ENCODE peak calls at places on chromosomes 6 and 20, in ten cellular contexts. L is SK-N-MC; M is mucosa of gallbladder; B is left lung; D is stimulated activated CD8-positive, alpha-beta memory T cell treated with anti-CD3 and anti-CD28 coated beads, Interleukin-7, amount 100 ng/mL, for 1 hour; C is NB4; J is mesenteric fat pad; H is fibroblast of pulmonary artery; Z is Right ventricle myocardium superior; I is mesenchymal stem cell. K is an unnamed sample.

GRCh38 chr6:37473364-37474095 is 26.2 kb downstream of the CCDC167 start:
- DNase-seq in C (no peak), B (no peak), M (peak; percentile 70), L (no peak), J (peak; percentile 43), I (no peak), D (no peak), H (peak; percentile 41), Z (peak; percentile 82), K (peak; percentile 93)

GRCh38 chr20:9903048-9903651 is 64.3 kb upstream of the PAK5 start:
- DNase-seq in H (peak; percentile 3), C (peak; percentile 23), J (no peak), Z (no peak), L (no peak), M (no peak), B (no peak), D (no peak), I (peak; percentile 3), K (no peak)

GRCh38 chr20:6489361-6490154 is 277.9 kb upstream of the BMP2 start:
- DNase-seq in H (no peak), B (no peak), C (peak; percentile 99), D (no peak), J (no peak), I (peak; percentile 95), L (peak; percentile 91), M (no peak), Z (no peak), K (no peak)

GRCh38 chr6:2876210-2877056 is 26.7 kb downstream of the SERPINB9 start:
- DNase-seq in C (peak; percentile 36), Z (peak; percentile 86), J (peak; percentile 89), H (peak; percentile 98), D (no peak), M (peak; percentile 82), I (peak; percentile 91), L (no peak), B (peak; percentile 83), K (peak; percentile 94)

GRCh38 chr6:149935246-149935645 is 6.6 kb upstream of the ULBP2 start:
- DNase-seq in Z (no peak), B (no peak), D (no peak), C (no peak), J (no peak), I (no peak), M (no peak), L (no peak), H (no peak), K (no peak)

GRCh38 chr6:16568128-16568527 is 193.1 kb downstream of the ATXN1 start:
- DNase-seq in I (no peak), Z (no peak), B (no peak), D (no peak), M (no peak), J (no peak), C (no peak), H (no peak), L (no peak), K (no peak)

GRCh38 chr20:57250607-57251343 is 15.7 kb downstream of the BMP7 start:
- DNase-seq in L (no peak), J (no peak), Z (no peak), C (peak; percentile 90), H (no peak), M (no peak), B (no peak), D (no peak), I (no peak), K (no peak)

GRCh38 chr6:169131356-169131755 is 122.3 kb downstream of the THBS2 start:
- DNase-seq in Z (no peak), B (no peak), H (no peak), I (no peak), M (no peak), L (no peak), J (no peak), C (no peak), D (no peak), K (no peak)

GRCh38 chr20:50460608-50461268 is 49.4 kb upstream of the PTPN1 start:
- DNase-seq in H (peak; percentile 88), I (peak; percentile 86), C (peak; percentile 82), J (peak; percentile 96), D (peak; percentile 64), B (peak; percentile 88), M (peak; percentile 90), Z (peak; percentile 94), L (no peak), K (peak; percentile 92)

GRCh38 chr6:83198486-83199172 is 5.5 kb downstream of the RWDD2A start:
- DNase-seq in J (no peak), C (no peak), I (no peak), H (peak; percentile 49), Z (no peak), D (no peak), M (no peak), L (no peak), B (no peak), K (no peak)

GRCh38 chr20:48260370-48260769 is 475.1 kb upstream of the SULF2 start:
- DNase-seq in B (no peak), Z (peak; percentile 46), I (no peak), J (no peak), M (no peak), L (no peak), D (no peak), C (no peak), H (no peak), K (no peak)

GRCh38 chr6:38114976-38115632 is 295.6 kb downstream of the ZFAND3 start:
- DNase-seq in M (no peak), H (no peak), D (no peak), L (no peak), B (no peak), I (no peak), J (no peak), Z (no peak), C (no peak), K (no peak)

GRCh38 chr20:7090753-7091310 is 323.3 kb downstream of the BMP2 start:
- DNase-seq in L (no peak), H (no peak), I (no peak), M (peak; percentile 80), D (no peak), B (no peak), C (no peak), Z (no peak), J (no peak), K (no peak)

GRCh38 chr6:119079288-119079809 is 885 bp upstream of the FAM184A start:
- DNase-seq in M (no peak), D (no peak), J (no peak), I (peak; percentile 33), B (no peak), L (peak; percentile 32), C (no peak), Z (no peak), H (peak; percentile 63), K (no peak)

GRCh38 chr20:51687071-51687470 is 81.1 kb downstream of the ATP9A start:
- DNase-seq in H (peak; percentile 45), M (no peak), L (no peak), D (no peak), Z (no peak), C (peak; percentile 35), I (peak; percentile 65), B (no peak), J (peak; percentile 69), K (no peak)

GRCh38 chr6:148573922-148574321 is 172.9 kb upstream of the UST start:
- DNase-seq in Z (no peak), H (no peak), B (no peak), M (no peak), I (no peak), C (no peak), J (no peak), L (no peak), D (no peak), K (no peak)

GRCh38 chr20:61822396-61822795 is 243.3 kb downstream of the TAF4 start:
- DNase-seq in L (no peak), M (no peak), I (no peak), D (no peak), J (no peak), B (no peak), H (no peak), C (no peak), Z (peak; percentile 34), K (peak; percentile 17)

GRCh38 chr20:14454296-14454695 is 116.9 kb upstream of the FLRT3 start:
- DNase-seq in H (no peak), B (no peak), C (no peak), M (no peak), Z (no peak), D (no peak), L (no peak), I (no peak), J (no peak), K (no peak)

GRCh38 chr20:54793270-54793992 is 318.0 kb downstream of the DOK5 start:
- DNase-seq in M (no peak), D (no peak), H (no peak), I (no peak), Z (no peak), L (no peak), J (no peak), B (no peak), C (no peak), K (no peak)

GRCh38 chr6:166512567-166512966 is 73.9 kb downstream of the RAMACL start:
- DNase-seq in L (no peak), I (no peak), H (no peak), J (no peak), B (no peak), Z (no peak), M (no peak), D (no peak), C (peak; percentile 23), K (no peak)

GRCh38 chr20:38727602-38728236 is 3.4 kb downstream of the SLC32A1 start:
- DNase-seq in B (no peak), M (no peak), C (no peak), H (no peak), J (no peak), D (no peak), I (no peak), Z (peak; percentile 36), L (no peak), K (no peak)

GRCh38 chr6:4085329-4085695 is 6.4 kb upstream of the FAM217A start:
- DNase-seq in H (no peak), J (no peak), B (no peak), M (no peak), L (no peak), D (no peak), Z (no peak), I (no peak), C (no peak), K (no peak)

GRCh38 chr6:113857565-113858066 is 471 bp downstream of the MARCKS start:
- DNase-seq in B (no peak), J (no peak), M (no peak), H (no peak), I (no peak), C (peak; percentile 2), Z (peak; percentile 50), L (no peak), D (no peak), K (peak; percentile 26)

GRCh38 chr6:40586369-40586768 is 795 bp downstream of the LRFN2 start:
- DNase-seq in I (peak; percentile 5), Z (no peak), L (no peak), J (no peak), H (no peak), B (no peak), D (no peak), M (no peak), C (no peak), K (no peak)

K was measured in right lobe of liver.